ENCODE peak calls at places on chromosomes 11 and 22, in four cellular contexts. S is CD8-positive, alpha-beta T cell; U is endodermal cell; K is OCI-LY7. I is an unnamed sample.
A peak's percentile ranks its signal among the peaks of the same experiment; 100 is the strongest.

GRCh38 chr22:34278121-34278520 is 357.8 kb upstream of the LARGE1 start:
- DNase-seq in S (no peak), U (no peak), K (no peak), I (no peak)

GRCh38 chr11:67539588-67539987 is 16.3 kb upstream of the CABP2 start:
- DNase-seq in S (no peak), U (no peak), K (no peak), I (no peak)

GRCh38 chr11:103683581-103683980 is 352.9 kb upstream of the DDI1 start:
- DNase-seq in S (no peak), U (no peak), K (no peak), I (no peak)

GRCh38 chr11:74929431-74930363 is 19.2 kb downstream of the XRRA1 start:
- DNase-seq in S (peak; percentile 49), U (peak; percentile 79), K (peak; percentile 91), I (peak; percentile 32)

GRCh38 chr11:3091846-3092602 is 34.8 kb upstream of the CARS1 start:
- DNase-seq in S (peak; percentile 59), U (peak; percentile 98), K (peak; percentile 61), I (peak; percentile 82)

GRCh38 chr11:10201343-10201742 is 92.7 kb downstream of the SBF2 start:
- DNase-seq in S (no peak), U (no peak), K (no peak), I (no peak)

GRCh38 chr22:34294986-34295385 is 374.7 kb upstream of the LARGE1 start:
- DNase-seq in S (no peak), U (no peak), K (no peak), I (no peak)

GRCh38 chr11:27392278-27392677 is 29.3 kb upstream of the CCDC34 start:
- DNase-seq in S (no peak), U (no peak), K (no peak), I (no peak)

GRCh38 chr11:16806791-16807190 is 68.3 kb downstream of the C11orf58 start:
- DNase-seq in S (no peak), U (no peak), K (no peak), I (peak; percentile 57)

GRCh38 chr11:69721745-69722144 is 17.9 kb upstream of the FGF19 start:
- DNase-seq in S (no peak), U (peak; percentile 75), K (no peak), I (no peak)

GRCh38 chr11:48077251-48077650 is 96.9 kb downstream of the PTPRJ start:
- DNase-seq in S (no peak), U (no peak), K (no peak), I (no peak)

GRCh38 chr11:64334764-64335741 is 5.0 kb upstream of the CCDC88B start:
- DNase-seq in S (no peak), U (peak; percentile 89), K (peak; percentile 83), I (no peak)

GRCh38 chr11:115874843-115875242 is 370.6 kb upstream of the CADM1 start:
- DNase-seq in S (no peak), U (no peak), K (no peak), I (no peak)

GRCh38 chr11:102534261-102534872 is 3.8 kb upstream of the MMP7 start:
- DNase-seq in S (no peak), U (no peak), K (peak; percentile 28), I (no peak)

GRCh38 chr11:60085909-60086308 is 2.6 kb upstream of the MS4A2 start:
- DNase-seq in S (no peak), U (no peak), K (no peak), I (no peak)

GRCh38 chr22:48053973-48054372 is 1291.5 kb downstream of the TBC1D22A start:
- DNase-seq in S (no peak), U (peak; percentile 26), K (no peak), I (no peak)

GRCh38 chr11:36455658-36456111 is 54.4 kb downstream of the TRAF6 start:
- DNase-seq in S (no peak), U (peak; percentile 65), K (no peak), I (no peak)

GRCh38 chr22:33002035-33002434 is 56.1 kb downstream of the SYN3 start:
- DNase-seq in S (no peak), U (no peak), K (no peak), I (no peak)

GRCh38 chr11:73344191-73344607 is 32.0 kb upstream of the RELT start:
- DNase-seq in S (no peak), U (no peak), K (no peak), I (no peak)

GRCh38 chr11:77244277-77245014 is 57.0 kb downstream of the GDPD4 start:
- DNase-seq in S (no peak), U (no peak), K (no peak), I (no peak)

GRCh38 chr22:49015459-49015858 is 812.2 kb downstream of the BRD1 start:
- DNase-seq in S (no peak), U (peak; percentile 36), K (no peak), I (peak; percentile 14)

GRCh38 chr22:17777005-17777716 is 2.9 kb upstream of the BID start:
- DNase-seq in S (peak; percentile 60), U (no peak), K (peak; percentile 87), I (no peak)

DNA sequence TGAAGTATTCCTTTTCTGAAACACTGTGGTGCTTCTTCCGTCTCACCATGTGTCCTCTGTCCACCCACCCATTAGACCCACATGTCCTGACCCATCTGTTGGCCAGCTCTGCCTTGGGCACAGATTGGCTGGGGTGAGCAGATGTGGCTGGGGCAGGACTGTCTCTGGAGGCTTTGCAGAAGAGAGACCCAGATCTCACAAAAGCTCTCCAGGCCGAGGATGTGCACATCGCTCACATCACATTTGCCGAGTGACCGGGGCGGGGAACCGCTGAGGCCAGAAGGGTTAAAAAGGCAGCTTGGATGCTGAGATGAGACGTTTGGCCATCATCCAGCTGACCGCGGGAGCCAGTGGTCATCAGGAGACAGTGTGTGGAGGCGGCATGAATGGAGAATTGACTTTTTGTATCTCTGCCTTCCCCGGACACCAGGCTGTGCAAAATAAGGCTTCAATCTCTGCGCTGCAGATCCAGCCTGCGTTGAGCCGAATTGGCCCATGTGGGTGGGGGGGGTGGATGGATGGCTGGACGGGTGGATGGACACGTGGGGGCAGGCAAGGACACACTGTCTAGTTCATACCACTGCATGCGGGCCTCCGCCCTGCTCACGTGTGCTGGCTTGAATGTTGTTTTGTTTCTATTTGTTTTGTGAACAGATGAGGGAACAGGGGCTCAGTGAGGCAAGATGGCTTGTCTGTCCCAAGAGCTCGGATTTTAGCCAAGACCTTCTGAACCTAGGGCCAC is 6.1 kb downstream of the IFITM10 start:
- DNase-seq in S (no peak), U (no peak), K (no peak), I (no peak)
- TF ChIP-seq CTCF in S (no peak), U (no peak), K (no peak), I (no peak)

GRCh38 chr22:30969532-30970355 is 679 bp downstream of the TUG1 start:
- DNase-seq in S (peak; percentile 19), U (peak; percentile 74), K (peak; percentile 79), I (no peak)
- TF ChIP-seq CTCF in S (no peak), U (no peak), K (peak; percentile 47), I (no peak)

GRCh38 chr11:19327280-19327679 is 86.5 kb upstream of the E2F8 start:
- DNase-seq in S (no peak), U (no peak), K (no peak), I (no peak)

GRCh38 chr11:19320764-19321163 is 80.0 kb upstream of the E2F8 start:
- DNase-seq in S (no peak), U (no peak), K (no peak), I (no peak)

GRCh38 chr11:19326499-19326898 is 85.8 kb upstream of the E2F8 start:
- DNase-seq in S (no peak), U (no peak), K (no peak), I (no peak)

GRCh38 chr11:19321351-19321750 is 80.6 kb upstream of the E2F8 start:
- DNase-seq in S (no peak), U (peak; percentile 56), K (no peak), I (no peak)

DNA sequence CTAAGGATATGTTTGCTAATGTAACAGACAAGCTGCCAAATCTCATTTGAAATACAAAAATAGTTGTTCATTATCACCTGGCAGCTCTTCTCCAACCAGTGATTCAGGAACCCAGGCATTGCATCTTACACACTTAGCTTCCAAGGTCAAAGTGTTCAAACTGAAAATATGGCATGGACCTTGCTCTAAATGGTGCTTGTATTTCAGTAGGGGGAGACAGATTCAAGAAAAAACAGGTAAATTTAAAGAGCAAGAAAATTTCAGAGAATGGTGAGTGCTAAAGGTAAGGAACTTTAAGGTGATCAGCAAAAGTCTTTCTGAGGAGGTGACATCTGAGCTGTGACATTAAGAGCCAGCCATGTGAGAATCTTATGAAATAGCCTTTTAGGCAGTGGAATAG is 82.8 kb upstream of the E2F8 start:
- DNase-seq in S (no peak), U (no peak), K (peak; percentile 10), I (no peak)
- TF ChIP-seq CTCF in S (no peak), U (peak; percentile 48), K (peak; percentile 67), I (no peak)

DNA sequence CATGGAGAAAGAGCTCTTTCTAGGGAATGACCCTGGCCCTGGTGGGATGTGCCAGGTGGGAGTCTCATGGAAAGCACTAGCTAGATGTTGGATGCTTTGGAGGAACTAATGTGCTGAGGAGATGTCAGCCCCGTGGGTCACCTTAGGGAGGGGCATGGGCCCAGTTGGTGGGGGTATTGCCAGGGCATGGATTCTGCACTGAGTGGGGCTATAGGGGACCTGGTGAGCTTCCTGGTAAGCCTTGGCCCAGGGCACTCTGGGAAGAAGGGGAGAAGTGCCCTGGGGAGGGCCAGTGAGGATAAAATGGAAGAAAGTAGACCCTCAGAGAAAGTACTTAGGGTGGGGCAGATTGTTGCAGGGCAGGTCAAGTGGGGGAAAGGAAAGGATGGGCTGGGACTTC is 65.2 kb upstream of the SORL1-AS1 start:
- DNase-seq in S (no peak), U (no peak), K (no peak), I (no peak)
- TF ChIP-seq CTCF in S (no peak), U (no peak), K (no peak), I (no peak)

GRCh38 chr11:66495401-66495844 is 15.0 kb upstream of the BBS1 start:
- DNase-seq in S (no peak), U (peak; percentile 87), K (no peak), I (no peak)
- TF ChIP-seq CTCF in S (no peak), U (peak; percentile 73), K (peak; percentile 66), I (no peak)

GRCh38 chr11:13594045-13594444 is 74.4 kb upstream of the FAR1 start:
- DNase-seq in S (no peak), U (no peak), K (no peak), I (no peak)
- TF ChIP-seq CTCF in S (no peak), U (no peak), K (no peak), I (no peak)

GRCh38 chr22:28029201-28029948 is 110.3 kb upstream of the PITPNB start:
- DNase-seq in S (no peak), U (peak; percentile 42), K (no peak), I (no peak)
- TF ChIP-seq CTCF in S (no peak), U (no peak), K (no peak), I (no peak)

DNA sequence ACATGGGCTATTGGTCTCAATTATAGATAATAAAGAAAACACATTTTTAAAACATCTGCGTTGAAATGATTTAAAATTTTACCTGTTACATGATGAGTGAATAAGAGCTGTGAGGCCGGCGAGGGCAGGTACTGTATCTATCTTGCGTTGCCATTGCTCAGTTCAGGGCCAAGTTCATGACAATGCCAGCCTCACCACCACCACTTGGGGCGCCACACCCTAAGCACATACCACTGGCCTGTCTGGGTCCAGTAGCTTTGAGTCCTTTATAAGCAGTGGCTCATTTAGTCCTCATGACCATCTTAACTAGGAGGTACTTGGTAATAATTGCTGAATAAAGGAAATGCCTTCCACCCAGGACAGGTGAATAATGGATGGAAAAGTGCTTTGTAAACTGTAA is 14.5 kb upstream of the MB start:
- DNase-seq in S (no peak), U (peak; percentile 93), K (peak; percentile 79), I (no peak)
- TF ChIP-seq CTCF in S (peak; percentile 21), U (peak; percentile 92), K (peak; percentile 97), I (peak; percentile 35)

GRCh38 chr11:6757373-6757967 is 14.3 kb downstream of the OR2AG2 start:
- DNase-seq in S (peak; percentile 52), U (peak; percentile 83), K (peak; percentile 68), I (no peak)
- TF ChIP-seq CTCF in S (peak; percentile 74), U (peak; percentile 80), K (peak; percentile 83), I (no peak)

GRCh38 chr22:24937114-24937513 is 9.4 kb downstream of the LHFPL7 start:
- DNase-seq in S (no peak), U (peak; percentile 72), K (peak; percentile 11), I (no peak)
- TF ChIP-seq CTCF in S (no peak), U (peak; percentile 72), K (peak; percentile 51), I (no peak)

I was measured in mesothelial cell of epicardium.